ENCODE peak calls at places on chromosome 17, in nine cellular contexts. One of them, this sample, is unnamed.

GRCh38 chr17:17971431-17972125 is 622 bp downstream of the TOM1L2 start:
- DNase-seq in cardiac muscle cell: peak
- DNase-seq in glutamatergic neuron: no peak
- DNase-seq in right atrium auricular region: peak
- DNase-seq in prostate gland: peak
- DNase-seq in mesothelial cell of epicardium: no peak
- DNase-seq in A549: peak
- DNase-seq in sigmoid colon: peak
- DNase-seq in brain microvascular endothelial cell: no peak
- DNase-seq in this sample: no peak

GRCh38 chr17:29131814-29132682 is 48.1 kb downstream of the MYO18A start:
- DNase-seq in A549: no peak
- DNase-seq in mesothelial cell of epicardium: no peak
- DNase-seq in sigmoid colon: no peak
- DNase-seq in prostate gland: no peak
- DNase-seq in brain microvascular endothelial cell: no peak
- DNase-seq in glutamatergic neuron: no peak
- DNase-seq in cardiac muscle cell: no peak
- DNase-seq in right atrium auricular region: peak
- DNase-seq in this sample: no peak

GRCh38 chr17:9982159-9982558 is 77.1 kb upstream of the RCVRN start:
- DNase-seq in sigmoid colon: peak
- DNase-seq in mesothelial cell of epicardium: no peak
- DNase-seq in cardiac muscle cell: peak
- DNase-seq in right atrium auricular region: no peak
- DNase-seq in glutamatergic neuron: no peak
- DNase-seq in prostate gland: no peak
- DNase-seq in brain microvascular endothelial cell: no peak
- DNase-seq in A549: peak
- DNase-seq in this sample: no peak

GRCh38 chr17:1645207-1646171 is at the start of gene SCARF1:
- DNase-seq in mesothelial cell of epicardium: no peak
- DNase-seq in right atrium auricular region: peak
- DNase-seq in sigmoid colon: peak
- DNase-seq in glutamatergic neuron: peak
- DNase-seq in prostate gland: no peak
- DNase-seq in brain microvascular endothelial cell: no peak
- DNase-seq in A549: no peak
- DNase-seq in cardiac muscle cell: no peak
- DNase-seq in this sample: no peak

GRCh38 chr17:28488154-28488883 is 14.9 kb downstream of the SLC13A2 start:
- DNase-seq in sigmoid colon: no peak
- DNase-seq in prostate gland: no peak
- DNase-seq in mesothelial cell of epicardium: no peak
- DNase-seq in glutamatergic neuron: no peak
- DNase-seq in right atrium auricular region: no peak
- DNase-seq in cardiac muscle cell: no peak
- DNase-seq in A549: no peak
- DNase-seq in brain microvascular endothelial cell: no peak
- DNase-seq in this sample: no peak

GRCh38 chr17:2777242-2777867 is 18.9 kb upstream of the RAP1GAP2 start:
- DNase-seq in mesothelial cell of epicardium: no peak
- DNase-seq in sigmoid colon: no peak
- DNase-seq in glutamatergic neuron: no peak
- DNase-seq in cardiac muscle cell: no peak
- DNase-seq in A549: no peak
- DNase-seq in brain microvascular endothelial cell: no peak
- DNase-seq in right atrium auricular region: no peak
- DNase-seq in prostate gland: no peak
- DNase-seq in this sample: no peak

GRCh38 chr17:6823011-6823442 is 8.5 kb downstream of the TEKT1 start:
- DNase-seq in sigmoid colon: no peak
- DNase-seq in mesothelial cell of epicardium: no peak
- DNase-seq in prostate gland: no peak
- DNase-seq in glutamatergic neuron: no peak
- DNase-seq in cardiac muscle cell: no peak
- DNase-seq in right atrium auricular region: no peak
- DNase-seq in A549: no peak
- DNase-seq in brain microvascular endothelial cell: no peak
- DNase-seq in this sample: no peak

GRCh38 chr17:77370536-77370935 is 229.8 kb downstream of the SEC14L1 start:
- DNase-seq in sigmoid colon: peak
- DNase-seq in cardiac muscle cell: no peak
- DNase-seq in prostate gland: no peak
- DNase-seq in glutamatergic neuron: no peak
- DNase-seq in right atrium auricular region: no peak
- DNase-seq in brain microvascular endothelial cell: no peak
- DNase-seq in mesothelial cell of epicardium: no peak
- DNase-seq in A549: no peak
- DNase-seq in this sample: no peak

GRCh38 chr17:29929006-29929543 is 953 bp downstream of the SSH2 start:
- DNase-seq in brain microvascular endothelial cell: peak
- DNase-seq in sigmoid colon: no peak
- DNase-seq in glutamatergic neuron: peak
- DNase-seq in cardiac muscle cell: peak
- DNase-seq in mesothelial cell of epicardium: no peak
- DNase-seq in prostate gland: peak
- DNase-seq in right atrium auricular region: no peak
- DNase-seq in A549: no peak
- DNase-seq in this sample: no peak

GRCh38 chr17:51692917-51693316 is 432.6 kb downstream of the UTP18 start:
- DNase-seq in mesothelial cell of epicardium: no peak
- DNase-seq in brain microvascular endothelial cell: no peak
- DNase-seq in glutamatergic neuron: no peak
- DNase-seq in cardiac muscle cell: no peak
- DNase-seq in A549: no peak
- DNase-seq in prostate gland: no peak
- DNase-seq in right atrium auricular region: no peak
- DNase-seq in sigmoid colon: no peak
- DNase-seq in this sample: no peak

GRCh38 chr17:57665128-57665527 is 80.0 kb downstream of the CCDC182 start:
- DNase-seq in brain microvascular endothelial cell: no peak
- DNase-seq in glutamatergic neuron: no peak
- DNase-seq in sigmoid colon: peak
- DNase-seq in cardiac muscle cell: no peak
- DNase-seq in right atrium auricular region: no peak
- DNase-seq in prostate gland: no peak
- DNase-seq in mesothelial cell of epicardium: no peak
- DNase-seq in A549: no peak
- DNase-seq in this sample: peak

GRCh38 chr17:44376124-44376523 is 12.5 kb upstream of the FAM171A2 start:
- DNase-seq in cardiac muscle cell: no peak
- DNase-seq in sigmoid colon: peak
- DNase-seq in prostate gland: no peak
- DNase-seq in glutamatergic neuron: peak
- DNase-seq in A549: peak
- DNase-seq in right atrium auricular region: no peak
- DNase-seq in mesothelial cell of epicardium: no peak
- DNase-seq in brain microvascular endothelial cell: peak
- DNase-seq in this sample: no peak
- TF ChIP-seq CTCF in cardiac muscle cell: peak
- TF ChIP-seq CTCF in sigmoid colon: no peak
- TF ChIP-seq CTCF in prostate gland: no peak
- TF ChIP-seq CTCF in glutamatergic neuron: peak
- TF ChIP-seq CTCF in A549: peak
- TF ChIP-seq CTCF in right atrium auricular region: peak
- TF ChIP-seq CTCF in mesothelial cell of epicardium: peak
- TF ChIP-seq CTCF in brain microvascular endothelial cell: peak
- TF ChIP-seq CTCF in this sample: peak

DNA sequence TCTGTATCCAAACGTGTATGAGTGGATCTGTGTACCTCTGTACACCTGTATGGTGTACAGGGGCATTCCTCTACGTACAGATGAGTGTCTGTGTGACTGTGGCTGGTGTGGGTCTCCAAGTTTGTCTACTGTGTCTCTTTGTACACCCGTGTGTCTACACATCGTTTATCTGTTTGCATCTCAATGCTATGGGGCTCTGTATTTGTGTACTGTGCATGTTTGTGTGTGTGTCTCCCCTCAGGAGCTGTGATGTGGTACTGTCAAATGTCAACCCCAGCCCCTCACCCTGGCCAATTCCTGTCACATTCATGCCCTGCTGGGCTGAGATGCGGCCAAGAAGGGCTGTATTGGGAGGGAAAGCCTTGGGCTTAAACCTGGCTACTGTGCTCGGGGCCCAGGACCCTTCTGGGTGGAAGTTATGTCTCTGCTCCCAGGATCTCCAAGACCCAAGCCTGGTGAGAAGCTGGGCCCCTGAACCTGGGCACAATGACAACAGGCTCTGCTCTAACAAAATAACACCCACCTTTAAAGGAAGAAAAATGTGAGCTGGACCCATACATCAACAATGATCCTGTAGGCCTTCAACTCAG is 3.5 kb upstream of the NAGS start:
- DNase-seq in sigmoid colon: no peak
- DNase-seq in glutamatergic neuron: no peak
- DNase-seq in right atrium auricular region: no peak
- DNase-seq in mesothelial cell of epicardium: no peak
- DNase-seq in cardiac muscle cell: no peak
- DNase-seq in A549: no peak
- DNase-seq in brain microvascular endothelial cell: no peak
- DNase-seq in prostate gland: no peak
- DNase-seq in this sample: no peak
- TF ChIP-seq CTCF in sigmoid colon: no peak
- TF ChIP-seq CTCF in glutamatergic neuron: no peak
- TF ChIP-seq CTCF in right atrium auricular region: no peak
- TF ChIP-seq CTCF in mesothelial cell of epicardium: no peak
- TF ChIP-seq CTCF in cardiac muscle cell: no peak
- TF ChIP-seq CTCF in A549: no peak
- TF ChIP-seq CTCF in brain microvascular endothelial cell: no peak
- TF ChIP-seq CTCF in prostate gland: no peak
- TF ChIP-seq CTCF in this sample: no peak

DNA sequence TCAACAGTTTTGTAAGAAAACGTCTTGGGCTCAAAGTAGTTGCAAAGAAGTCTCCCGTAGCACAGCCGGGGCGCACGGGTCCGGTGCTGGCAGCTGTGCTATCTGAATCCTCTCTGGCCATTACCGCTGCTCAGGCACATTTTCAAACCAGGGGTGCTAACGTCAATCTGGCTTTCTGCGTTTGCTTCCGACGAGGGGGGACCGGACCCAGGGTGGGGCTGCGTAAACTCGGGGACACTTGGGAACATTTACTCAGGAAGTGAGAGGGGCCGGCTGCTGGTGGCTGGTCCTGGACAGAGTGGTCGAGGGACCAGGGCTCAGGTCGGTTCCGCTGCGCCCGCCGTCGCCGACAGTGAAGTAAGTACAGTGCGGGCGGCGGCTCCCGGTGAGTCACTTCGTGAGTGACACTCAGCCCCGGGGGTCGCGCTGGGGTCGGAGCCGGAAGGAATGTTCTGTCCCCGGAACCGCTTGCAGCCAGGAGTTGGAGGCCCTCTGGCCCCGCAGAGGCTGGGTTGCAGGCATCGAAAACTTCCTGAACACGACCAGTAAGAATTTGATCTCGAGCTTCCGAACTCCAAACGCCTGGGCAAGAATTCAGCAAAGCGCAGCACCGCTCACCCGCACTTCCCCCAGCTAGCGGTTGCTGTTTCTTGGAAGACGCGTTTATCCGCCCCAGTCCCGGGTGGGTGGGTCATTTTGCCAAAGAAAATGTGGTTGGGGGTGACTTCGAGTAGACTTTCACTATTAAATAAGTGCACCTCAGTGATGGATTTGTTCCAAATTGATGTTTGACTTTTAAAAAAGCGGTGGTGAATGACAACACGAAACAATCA is 1.4 kb upstream of the HS3ST3B1 start:
- DNase-seq in cardiac muscle cell: peak
- DNase-seq in right atrium auricular region: no peak
- DNase-seq in A549: peak
- DNase-seq in mesothelial cell of epicardium: no peak
- DNase-seq in glutamatergic neuron: peak
- DNase-seq in sigmoid colon: peak
- DNase-seq in prostate gland: no peak
- DNase-seq in brain microvascular endothelial cell: no peak
- DNase-seq in this sample: peak
- TF ChIP-seq CTCF in cardiac muscle cell: no peak
- TF ChIP-seq CTCF in right atrium auricular region: no peak
- TF ChIP-seq CTCF in A549: no peak
- TF ChIP-seq CTCF in mesothelial cell of epicardium: no peak
- TF ChIP-seq CTCF in glutamatergic neuron: no peak
- TF ChIP-seq CTCF in sigmoid colon: no peak
- TF ChIP-seq CTCF in prostate gland: no peak
- TF ChIP-seq CTCF in brain microvascular endothelial cell: no peak
- TF ChIP-seq CTCF in this sample: no peak

GRCh38 chr17:32769846-32770245 is 107.1 kb downstream of the MYO1D start:
- DNase-seq in mesothelial cell of epicardium: no peak
- DNase-seq in brain microvascular endothelial cell: no peak
- DNase-seq in sigmoid colon: no peak
- DNase-seq in cardiac muscle cell: peak
- DNase-seq in A549: peak
- DNase-seq in prostate gland: no peak
- DNase-seq in right atrium auricular region: no peak
- DNase-seq in glutamatergic neuron: no peak
- DNase-seq in this sample: no peak
- TF ChIP-seq CTCF in mesothelial cell of epicardium: no peak
- TF ChIP-seq CTCF in brain microvascular endothelial cell: peak
- TF ChIP-seq CTCF in sigmoid colon: no peak
- TF ChIP-seq CTCF in cardiac muscle cell: no peak
- TF ChIP-seq CTCF in A549: peak
- TF ChIP-seq CTCF in prostate gland: no peak
- TF ChIP-seq CTCF in right atrium auricular region: no peak
- TF ChIP-seq CTCF in glutamatergic neuron: no peak
- TF ChIP-seq CTCF in this sample: peak